ENCODE peak calls at places on chromosome 15, in six cellular contexts. D is cardiac muscle cell, X is tibial artery, S is neural crest cell, J is fibroblast of mammary gland, U is left ventricle myocardium inferior. N is an unnamed sample.

GRCh38 chr15:70045045-70045444 is 52.7 kb downstream of the TLE3 start:
- DNase-seq in X (peak), D (peak), S (no peak), U (no peak), J (peak), N (peak)

GRCh38 chr15:47963265-47963664 is 157.5 kb upstream of the SLC24A5 start:
- DNase-seq in S (no peak), D (no peak), X (no peak), U (no peak), J (no peak), N (no peak)

GRCh38 chr15:33963831-33964664 is 4.2 kb upstream of the CHRM5 start:
- DNase-seq in S (no peak), D (peak), U (no peak), X (no peak), J (peak), N (no peak)

GRCh38 chr15:41928637-41929620 is 35.1 kb upstream of the SPTBN5 start:
- DNase-seq in X (peak), D (no peak), J (no peak), U (peak), S (no peak), N (no peak)

GRCh38 chr15:91921188-91921820 is 67.8 kb downstream of the SLCO3A1 start:
- DNase-seq in X (no peak), D (peak), U (no peak), S (no peak), J (peak), N (no peak)

GRCh38 chr15:80179025-80179759 is 26.4 kb downstream of the FAH start:
- DNase-seq in D (peak), J (peak), U (no peak), X (no peak), S (no peak), N (peak)

GRCh38 chr15:57470543-57470942 is 94.2 kb downstream of the CGNL1 start:
- DNase-seq in U (no peak), X (no peak), J (no peak), S (no peak), D (no peak), N (no peak)

GRCh38 chr15:70447927-70448698 is 315.2 kb downstream of the UACA start:
- DNase-seq in U (peak), J (no peak), D (peak), S (no peak), X (no peak), N (no peak)

GRCh38 chr15:59537384-59537783 is 74.2 kb upstream of the GCNT3 start:
- DNase-seq in S (no peak), D (no peak), U (no peak), J (no peak), X (no peak), N (no peak)

GRCh38 chr15:34119291-34119690 is 17.4 kb downstream of the PGBD4 start:
- DNase-seq in U (no peak), S (no peak), J (peak), D (peak), X (no peak), N (peak)

GRCh38 chr15:100910119-100910518 is 9.0 kb upstream of the LRRK1 start:
- DNase-seq in D (no peak), S (no peak), J (no peak), X (no peak), U (no peak), N (no peak)
- TF ChIP-seq CTCF in D (peak), S (peak), J (peak), X (no peak), U (peak), N (peak)

DNA sequence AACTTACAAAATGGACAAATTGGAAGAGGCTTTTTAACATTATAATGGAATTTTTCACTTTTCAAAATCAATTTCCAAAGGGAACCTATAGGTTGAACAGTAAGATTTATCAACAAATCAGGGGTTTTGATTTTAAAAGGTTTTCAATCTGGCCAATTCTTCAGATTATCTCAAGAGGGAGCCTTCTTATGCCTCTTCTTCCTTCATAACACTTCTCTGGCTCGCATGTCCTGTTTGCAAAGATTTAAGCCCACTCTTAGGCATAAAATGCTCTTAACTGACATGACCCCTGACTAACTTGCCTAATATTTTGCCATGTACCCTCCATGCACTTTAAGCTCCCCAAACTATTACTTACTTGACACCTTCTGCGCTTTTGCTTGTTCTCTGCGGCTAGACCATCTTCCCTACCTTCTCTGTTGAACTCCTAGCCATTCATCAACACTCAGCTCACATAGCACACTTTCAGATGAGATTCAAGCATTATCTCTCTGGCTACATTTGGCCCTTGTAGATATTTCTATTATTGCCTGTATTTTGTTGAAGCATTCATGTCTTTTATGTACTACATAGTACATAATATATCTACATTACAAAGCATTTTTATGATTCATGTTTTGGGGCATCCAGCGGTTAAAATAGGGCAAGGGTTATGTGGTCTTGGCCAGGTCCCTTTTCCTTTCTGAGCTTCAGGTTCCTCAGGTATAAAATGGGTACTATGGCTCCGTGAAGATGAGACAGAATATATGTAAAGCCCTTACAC is 1.0 kb upstream of the ARIH1 start:
- DNase-seq in U (no peak), J (peak), S (no peak), D (peak), X (no peak), N (no peak)
- TF ChIP-seq CTCF in U (no peak), J (peak), S (peak), D (peak), X (no peak), N (peak)

GRCh38 chr15:64209680-64210334 is 47.0 kb upstream of the PPIB start:
- DNase-seq in D (peak), U (no peak), J (peak), X (no peak), S (no peak), N (no peak)
- TF ChIP-seq CTCF in D (peak), U (peak), J (peak), X (peak), S (peak), N (peak)

DNA sequence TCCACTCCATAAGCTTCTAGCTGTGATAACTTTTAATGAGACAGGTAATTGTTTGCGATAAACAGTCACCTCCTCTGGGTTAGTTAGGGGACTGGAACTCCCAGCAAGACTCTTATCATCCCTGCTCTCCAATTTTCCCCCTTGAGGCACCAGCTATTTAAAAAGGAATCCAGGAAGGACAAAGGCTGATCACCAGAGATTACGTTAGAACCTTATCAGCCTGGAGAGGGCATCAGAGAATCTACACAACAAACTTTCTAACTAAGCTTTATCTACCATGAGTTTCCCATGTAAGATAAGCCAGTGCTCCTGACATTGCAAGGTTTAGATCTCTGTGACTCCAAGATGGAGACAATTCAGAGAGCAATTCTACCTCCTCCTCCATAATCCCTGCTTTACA is 31.3 kb downstream of the GPR176 start:
- DNase-seq in D (no peak), S (no peak), X (no peak), U (no peak), J (no peak), N (no peak)
- TF ChIP-seq CTCF in D (no peak), S (no peak), X (no peak), U (no peak), J (no peak), N (no peak)

GRCh38 chr15:77659350-77660321 is 26.9 kb upstream of the LINGO1 start:
- DNase-seq in U (peak), J (peak), X (no peak), D (peak), S (peak), N (peak)
- TF ChIP-seq CTCF in U (peak), J (peak), X (no peak), D (peak), S (peak), N (peak)

N was measured in AG09309.